ENCODE peak calls at places on chromosomes 6 and 20, in nine cellular contexts. P, X, C, Z, T, H, M, I and R are unnamed samples.
A peak's percentile ranks its signal among the peaks of the same experiment; 100 is the strongest.

GRCh38 chr20:44683263-44684046 is 31.7 kb upstream of the CCN5 start:
- DNase-seq in T (no peak), C (peak; percentile 91), H (peak; percentile 74), Z (no peak), P (peak; percentile 90), M (peak; percentile 54), X (no peak), I (peak; percentile 90), R (peak; percentile 94)

GRCh38 chr6:135066806-135067205 is 12.2 kb upstream of the HBS1L start:
- DNase-seq in X (no peak), I (no peak), T (no peak), Z (no peak), C (no peak), H (no peak), P (no peak), M (no peak), R (no peak)

GRCh38 chr6:142570221-142570671 is 268.4 kb downstream of the ADGRG6 start:
- DNase-seq in X (no peak), H (peak; percentile 88), I (no peak), P (peak; percentile 26), C (no peak), M (no peak), T (no peak), Z (no peak), R (no peak)

GRCh38 chr20:50347568-50347981 is 156.9 kb downstream of the CEBPB start:
- DNase-seq in P (no peak), M (no peak), C (no peak), T (no peak), I (no peak), Z (no peak), X (peak; percentile 67), H (no peak), R (no peak)

GRCh38 chr6:109393882-109394281 is 11.6 kb upstream of the CD164 start:
- DNase-seq in M (no peak), T (no peak), X (no peak), P (no peak), I (peak; percentile 7), H (peak; percentile 49), Z (no peak), C (no peak), R (no peak)

GRCh38 chr6:131946404-131946991 is 4.7 kb downstream of the CCN2 start:
- DNase-seq in I (peak; percentile 28), X (no peak), H (peak; percentile 78), T (no peak), C (no peak), P (no peak), M (no peak), Z (no peak), R (no peak)

GRCh38 chr6:161215193-161215592 is 58.7 kb downstream of the AGPAT4 start:
- DNase-seq in P (no peak), H (peak; percentile 99), C (no peak), M (no peak), X (no peak), Z (peak; percentile 96), T (no peak), I (no peak), R (no peak)

GRCh38 chr6:125197795-125198269 is 44.3 kb downstream of the TPD52L1 start:
- DNase-seq in Z (peak; percentile 56), M (no peak), P (no peak), T (peak; percentile 35), I (peak; percentile 19), X (peak; percentile 76), H (peak; percentile 74), C (peak; percentile 42), R (no peak)

GRCh38 chr6:58198301-58198700 is 880.9 kb downstream of the PRIM2 start:
- DNase-seq in X (no peak), T (no peak), P (no peak), M (no peak), H (no peak), I (no peak), C (no peak), Z (no peak), R (no peak)

GRCh38 chr6:27592107-27592480 is 119.2 kb upstream of the ZNF184 start:
- DNase-seq in Z (no peak), I (peak; percentile 23), C (no peak), M (no peak), T (no peak), X (no peak), P (peak; percentile 43), H (peak; percentile 22), R (no peak)

GRCh38 chr6:71510057-71510713 is 221.6 kb downstream of the OGFRL1 start:
- DNase-seq in I (peak; percentile 80), X (peak; percentile 74), C (peak; percentile 25), T (peak; percentile 34), Z (peak; percentile 44), M (no peak), H (peak; percentile 91), P (peak; percentile 58), R (peak; percentile 69)

GRCh38 chr6:135331002-135331401 is 149.9 kb downstream of the MYB start:
- DNase-seq in X (no peak), Z (no peak), T (no peak), M (no peak), C (no peak), I (no peak), H (peak; percentile 67), P (peak; percentile 64), R (no peak)

GRCh38 chr20:51140671-51141070 is 117.8 kb upstream of the KCNG1 start:
- DNase-seq in T (no peak), C (no peak), M (no peak), I (no peak), P (no peak), X (peak; percentile 12), Z (no peak), H (no peak), R (no peak)

GRCh38 chr6:107064579-107065065 is 36.6 kb downstream of the MTRES1 start:
- DNase-seq in T (no peak), Z (peak; percentile 38), X (no peak), I (peak; percentile 61), H (peak; percentile 89), C (no peak), P (peak; percentile 73), M (no peak), R (no peak)

GRCh38 chr20:58829531-58829941 is 21.2 kb downstream of the GNAS-AS1 start:
- DNase-seq in T (no peak), P (no peak), Z (no peak), M (no peak), X (no peak), C (no peak), H (peak; percentile 34), I (no peak), R (no peak)

GRCh38 chr6:82056567-82056966 is 191.0 kb downstream of the IBTK start:
- DNase-seq in C (no peak), X (no peak), M (no peak), I (no peak), T (no peak), Z (no peak), P (no peak), H (no peak), R (no peak)

GRCh38 chr6:1901556-1901955 is 291.8 kb downstream of the FOXC1 start:
- DNase-seq in H (peak; percentile 30), I (no peak), Z (no peak), C (no peak), P (no peak), M (no peak), T (no peak), X (no peak), R (no peak)

GRCh38 chr20:6708010-6708409 is 59.5 kb upstream of the BMP2 start:
- DNase-seq in M (no peak), I (peak; percentile 40), X (peak; percentile 71), P (no peak), H (peak; percentile 86), Z (peak; percentile 3), C (no peak), T (no peak), R (peak; percentile 83)

GRCh38 chr20:62707981-62708521 is 585 bp upstream of the NTSR1 start:
- DNase-seq in T (no peak), H (no peak), X (no peak), I (peak; percentile 68), C (peak; percentile 68), M (no peak), Z (no peak), P (peak; percentile 19), R (no peak)
- TF ChIP-seq CTCF in T (no peak), H (peak; percentile 28), X (peak; percentile 35), I (peak; percentile 78), C (no peak), M (peak; percentile 57), Z (peak; percentile 1), P (peak; percentile 34), R (peak; percentile 83)

DNA sequence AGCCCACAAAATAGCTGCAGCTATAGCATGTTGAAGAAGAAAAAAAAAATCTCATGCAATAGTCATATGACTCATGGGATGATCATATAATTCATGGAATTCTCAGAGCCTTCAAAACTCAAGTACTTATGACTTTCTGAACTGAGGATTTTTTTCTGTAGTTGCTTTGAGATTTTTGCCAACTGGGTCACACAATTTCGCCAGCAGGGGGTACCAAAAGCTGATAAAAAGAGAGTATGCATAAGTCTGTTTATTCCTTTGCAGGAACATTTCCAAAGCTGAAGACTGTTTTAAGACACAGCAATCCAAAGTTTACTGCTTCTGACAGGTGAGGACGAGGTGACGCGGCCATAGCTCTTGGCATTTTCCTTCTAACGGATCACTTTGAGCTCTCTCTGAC is 586.1 kb upstream of the CHD6 start:
- DNase-seq in X (no peak), H (no peak), I (no peak), M (no peak), P (no peak), C (no peak), Z (no peak), T (no peak), R (no peak)
- TF ChIP-seq CTCF in X (peak; percentile 22), H (no peak), I (no peak), M (peak; percentile 62), P (no peak), C (no peak), Z (no peak), T (no peak), R (peak; percentile 52)

DNA sequence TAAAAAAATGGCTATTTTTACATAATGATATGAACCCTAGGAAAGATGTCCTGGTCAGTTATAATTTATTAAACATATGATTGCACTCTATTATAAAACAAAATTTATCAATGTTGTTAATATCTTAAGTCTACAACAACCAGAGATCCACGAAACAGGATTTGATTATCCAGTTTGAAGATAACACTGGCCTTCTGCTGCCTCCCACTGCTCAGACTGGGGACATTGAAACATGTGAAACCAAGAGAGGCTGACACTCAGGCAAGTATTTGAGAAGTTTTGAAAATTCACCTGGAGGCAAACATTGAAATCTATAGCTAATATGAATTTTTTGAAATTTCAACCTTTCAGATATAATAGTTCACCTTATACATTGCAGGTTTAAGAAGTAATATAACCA is 219.3 kb upstream of the HSF2 start:
- DNase-seq in H (peak; percentile 47), C (no peak), X (no peak), T (no peak), M (no peak), P (no peak), I (no peak), Z (peak; percentile 5), R (no peak)
- TF ChIP-seq CTCF in H (peak; percentile 50), C (no peak), X (no peak), T (peak; percentile 9), M (no peak), P (no peak), I (no peak), Z (peak; percentile 57), R (no peak)

DNA sequence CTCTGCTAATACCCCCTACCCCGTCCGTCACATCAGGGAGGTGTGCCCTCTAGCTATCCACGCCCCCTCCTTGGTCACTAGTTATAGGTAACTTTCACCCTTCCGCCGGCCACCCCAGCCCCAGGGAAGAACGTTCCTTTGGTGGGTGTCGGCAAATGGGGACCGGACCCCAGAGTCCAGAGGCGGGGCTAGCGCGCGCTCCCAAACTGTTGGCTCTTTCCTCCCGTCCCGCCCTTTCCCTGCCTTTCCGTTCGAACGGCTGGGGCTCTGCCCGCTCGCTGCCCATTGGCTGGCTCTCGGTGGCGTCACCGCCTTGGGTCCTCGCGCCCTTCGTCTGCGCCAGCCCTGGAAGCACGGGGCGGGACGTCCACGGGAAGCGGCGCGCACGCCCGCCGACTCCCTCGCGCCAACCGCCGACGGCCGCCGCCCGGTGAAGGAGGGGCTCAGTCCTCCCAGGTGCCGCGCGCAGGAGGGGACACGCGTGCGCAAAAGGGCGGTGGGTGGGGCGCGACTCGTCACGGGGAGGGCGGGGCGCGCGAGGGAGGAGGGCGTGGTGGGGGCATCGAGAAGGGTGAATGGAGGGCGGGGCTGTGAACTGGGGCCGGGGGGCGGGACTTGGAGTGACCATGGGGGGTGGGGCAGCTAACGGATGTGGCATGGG is 634 bp upstream of the PHF1 start:
- DNase-seq in X (peak; percentile 99), Z (peak; percentile 96), C (peak; percentile 93), P (peak; percentile 99), H (peak; percentile 99), M (peak; percentile 94), T (peak; percentile 98), I (peak; percentile 100), R (peak; percentile 99)
- TF ChIP-seq CTCF in X (no peak), Z (no peak), C (no peak), P (no peak), H (no peak), M (no peak), T (no peak), I (no peak), R (no peak)